ENCODE peak calls at places on chromosomes 2 and 18, in five cellular contexts. W, C, M, L and Q are unnamed samples.

GRCh38 chr2:201362396-201362795 is 5.3 kb upstream of the FLACC1 start:
- DNase-seq in M (no peak), W (peak; percentile 33), C (no peak), L (no peak), Q (no peak)

GRCh38 chr2:41894563-41895333 is 153.1 kb upstream of the PKDCC start:
- DNase-seq in W (no peak), C (no peak), L (no peak), M (no peak), Q (no peak)

GRCh38 chr18:36757081-36757480 is 71.7 kb downstream of the TPGS2 start:
- DNase-seq in W (peak; percentile 87), C (peak; percentile 72), L (peak; percentile 93), M (peak; percentile 50), Q (peak; percentile 15)

GRCh38 chr2:55099878-55100820 is 49.9 kb upstream of the RTN4 start:
- DNase-seq in L (peak; percentile 90), M (peak; percentile 87), W (peak; percentile 79), C (peak; percentile 93), Q (no peak)

GRCh38 chr2:105179469-105180372 is 61.8 kb upstream of the GPR45 start:
- DNase-seq in L (peak; percentile 29), M (peak; percentile 77), C (peak; percentile 60), W (peak; percentile 75), Q (peak; percentile 16)

GRCh38 chr18:63511285-63511684 is 30.9 kb upstream of the SERPINB12 start:
- DNase-seq in M (peak; percentile 33), C (peak; percentile 54), W (no peak), L (peak; percentile 81), Q (peak; percentile 47)

GRCh38 chr2:233387667-233388528 is 33.6 kb downstream of the DGKD start:
- DNase-seq in W (peak; percentile 87), M (peak; percentile 96), L (peak; percentile 96), C (peak; percentile 99), Q (no peak)

GRCh38 chr18:68221116-68221724 is 493.7 kb downstream of the TMX3 start:
- DNase-seq in C (peak; percentile 1), W (peak; percentile 3), M (no peak), L (no peak), Q (no peak)

GRCh38 chr18:55317832-55318231 is 270.2 kb downstream of the TCF4 start:
- DNase-seq in M (no peak), C (peak; percentile 19), L (peak; percentile 52), W (peak; percentile 59), Q (no peak)

GRCh38 chr18:79948719-79949411 is 2.6 kb downstream of the SLC66A2 start:
- DNase-seq in W (no peak), C (no peak), L (no peak), M (no peak), Q (no peak)

GRCh38 chr18:9751371-9752031 is 43.4 kb downstream of the RAB31 start:
- DNase-seq in C (peak; percentile 68), M (no peak), W (no peak), L (no peak), Q (no peak)

GRCh38 chr18:45588831-45589558 is 26.3 kb upstream of the SLC14A2 start:
- DNase-seq in C (peak; percentile 77), M (no peak), W (peak; percentile 71), L (peak; percentile 87), Q (no peak)

GRCh38 chr2:30447149-30448045 is at the start of gene LCLAT1:
- DNase-seq in C (peak; percentile 77), L (peak; percentile 93), M (peak; percentile 79), W (peak; percentile 93), Q (peak; percentile 66)

GRCh38 chr2:750628-751027 is 73.4 kb upstream of the TMEM18 start:
- DNase-seq in M (no peak), W (no peak), L (no peak), C (no peak), Q (no peak)

GRCh38 chr18:37565985-37566478 is 434 bp upstream of the CELF4 start:
- DNase-seq in L (peak; percentile 78), M (no peak), W (peak; percentile 68), C (peak; percentile 45), Q (no peak)

GRCh38 chr2:50556934-50557575 is 474.9 kb downstream of the NRXN1 start:
- DNase-seq in W (peak; percentile 1), L (peak; percentile 82), C (peak; percentile 59), M (no peak), Q (no peak)

GRCh38 chr2:177585234-177585863 is 192.8 kb downstream of the AGPS start:
- DNase-seq in L (no peak), C (no peak), M (no peak), W (no peak), Q (no peak)

GRCh38 chr2:41496908-41497307 is 550.9 kb upstream of the PKDCC start:
- DNase-seq in L (no peak), C (no peak), W (no peak), M (no peak), Q (no peak)

GRCh38 chr2:30225131-30225762 is 6.1 kb upstream of the LBH start:
- DNase-seq in C (peak; percentile 72), W (peak; percentile 47), L (peak; percentile 74), M (peak; percentile 64), Q (no peak)

GRCh38 chr2:6771539-6772365 is 94.0 kb downstream of the CMPK2 start:
- DNase-seq in L (no peak), M (no peak), C (no peak), W (no peak), Q (no peak)

GRCh38 chr2:8023241-8023640 is 658.6 kb upstream of the ID2 start:
- DNase-seq in W (no peak), C (no peak), M (no peak), L (no peak), Q (no peak)

GRCh38 chr2:144645055-144645778 is 125.3 kb upstream of the ZEB2 start:
- DNase-seq in M (no peak), L (no peak), W (peak; percentile 53), C (peak; percentile 80), Q (no peak)

GRCh38 chr2:59034791-59035190 is 793.7 kb upstream of the FANCL start:
- DNase-seq in L (no peak), W (peak; percentile 3), C (no peak), M (no peak), Q (no peak)

GRCh38 chr2:238493880-238494572 is 67.3 kb downstream of the ASB1 start:
- DNase-seq in C (no peak), W (no peak), M (no peak), L (no peak), Q (no peak)

GRCh38 chr2:216108967-216109921 is at the start of gene XRCC5:
- DNase-seq in L (peak; percentile 99), C (peak; percentile 97), M (peak; percentile 99), W (peak; percentile 99), Q (peak; percentile 98)

GRCh38 chr18:41713969-41714700 is 240.9 kb upstream of the PIK3C3 start:
- DNase-seq in L (no peak), M (no peak), W (no peak), C (no peak), Q (no peak)

GRCh38 chr2:47402805-47403691 is at the start of gene MSH2:
- DNase-seq in W (peak; percentile 97), L (peak; percentile 96), C (peak; percentile 90), M (peak; percentile 96), Q (peak; percentile 98)

GRCh38 chr2:157698430-157698829 is 69.8 kb upstream of the ACVR1C start:
- DNase-seq in W (no peak), M (no peak), L (no peak), C (no peak), Q (no peak)

GRCh38 chr2:39022642-39023230 is 98.1 kb downstream of the SOS1 start:
- DNase-seq in L (no peak), W (no peak), C (no peak), M (no peak), Q (no peak)

GRCh38 chr2:235343869-235344268 is 150.0 kb upstream of the AGAP1 start:
- DNase-seq in W (peak; percentile 34), L (no peak), C (peak; percentile 14), M (no peak), Q (no peak)

GRCh38 chr2:2787301-2787907 is 456.3 kb upstream of the MYT1L start:
- DNase-seq in M (no peak), L (no peak), W (no peak), C (no peak), Q (no peak)

GRCh38 chr18:46437019-46437418 is 220.0 kb downstream of the LOXHD1 start:
- DNase-seq in W (no peak), C (no peak), M (no peak), L (no peak), Q (no peak)

GRCh38 chr2:241617431-241618154 is 19.4 kb downstream of the THAP4 start:
- DNase-seq in C (no peak), W (no peak), M (peak; percentile 41), L (no peak), Q (no peak)
- H3K9ac ChIP-seq in C (no peak overlapping the region), W (no peak overlapping the region), M (no peak overlapping the region), L (no peak overlapping the region), Q (no peak overlapping the region)

DNA sequence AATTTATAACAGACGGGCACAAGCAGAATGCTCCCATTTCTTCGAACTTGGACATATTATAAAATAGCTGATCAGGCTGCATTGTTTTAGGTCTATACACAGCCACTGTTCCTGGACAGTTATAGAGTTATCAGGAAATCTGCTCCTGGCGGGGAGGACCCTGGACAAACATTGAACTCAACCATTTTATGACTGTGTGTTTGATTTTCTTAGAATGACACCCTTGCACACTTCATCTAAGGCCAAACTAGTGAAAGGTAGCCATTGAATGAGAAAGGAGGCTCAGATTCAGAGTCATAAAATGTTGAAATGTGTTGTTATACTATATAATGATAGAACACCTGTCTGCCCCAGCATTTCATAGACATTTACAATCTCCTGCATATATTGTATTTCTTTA is 153.6 kb downstream of the TDRD15 start:
- DNase-seq in C (no peak), W (no peak), L (no peak), M (no peak), Q (no peak)
- H3K4me1 ChIP-seq in C (no peaks in the 10 kb centered on the region), W (no peaks in the 10 kb centered on the region), L (no peaks in the 10 kb centered on the region), M (no peaks in the 10 kb centered on the region), Q (no peaks in the 10 kb centered on the region)

GRCh38 chr2:28359222-28360065 is 33.2 kb upstream of the FOSL2 start:
- DNase-seq in C (peak; percentile 55), W (no peak), L (no peak), M (peak; percentile 68), Q (no peak)
- H3K9ac ChIP-seq in C (no peak overlapping the region), W (no peak overlapping the region), L (no peak overlapping the region), M (peak overlapping the region; percentile 8), Q (no peak overlapping the region)

DNA sequence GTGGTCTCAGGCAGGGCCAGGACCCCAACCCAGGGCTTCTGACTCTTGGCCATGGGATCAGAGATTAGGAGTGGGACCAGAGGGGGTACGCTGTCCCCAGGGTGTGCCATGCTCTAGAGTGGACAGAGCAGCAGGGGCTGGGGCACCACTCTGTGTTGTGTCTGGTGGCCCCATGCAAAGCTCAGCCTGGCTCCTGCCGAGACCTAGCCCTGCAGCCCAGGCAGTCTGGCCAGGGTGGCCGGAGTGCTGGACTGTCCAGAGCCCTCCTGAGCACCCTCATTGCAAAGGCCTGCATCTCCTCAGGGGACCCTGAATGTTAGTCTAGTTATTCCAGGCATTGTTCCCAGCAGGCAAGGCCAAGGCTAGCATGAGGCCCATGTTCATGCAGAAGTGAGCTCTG is 162.3 kb downstream of the TNS1 start:
- DNase-seq in L (no peak), W (no peak), M (no peak), C (no peak), Q (no peak)
- H3K4me1 ChIP-seq in L (peaks cover 40% of the 10 kb centered on the region), W (peaks cover 43% of the 10 kb centered on the region), M (peaks cover 6% of the 10 kb centered on the region), C (peaks cover 18% of the 10 kb centered on the region), Q (peaks cover 14% of the 10 kb centered on the region)